ENCODE peak calls at places on chromosome 9, in five cellular contexts. X is GM23248; U is CD8-positive, alpha-beta T cell; N is esophagus muscularis mucosa; R is OCI-LY7. F is an unnamed sample.

GRCh38 chr9:114989600-114990410 is 59.4 kb upstream of the TNFSF8 start:
- DNase-seq in X (no peak), U (peak), N (peak), R (no peak), F (no peak)

GRCh38 chr9:134965851-134966250 is 48.1 kb upstream of the FCN1 start:
- DNase-seq in X (no peak), U (no peak), N (no peak), R (no peak), F (no peak)

GRCh38 chr9:98081477-98082219 is 25.1 kb downstream of the NANS start:
- DNase-seq in X (peak), U (no peak), N (no peak), R (no peak), F (no peak)

GRCh38 chr9:34310205-34310604 is 18.9 kb downstream of the KIF24 start:
- DNase-seq in X (no peak), U (no peak), N (no peak), R (no peak), F (no peak)

GRCh38 chr9:134980516-134980915 is 62.8 kb upstream of the FCN1 start:
- DNase-seq in X (no peak), U (no peak), N (no peak), R (no peak), F (no peak)

GRCh38 chr9:37758747-37759146 is 5.1 kb downstream of the TRMT10B start:
- DNase-seq in X (no peak), U (no peak), N (no peak), R (no peak), F (no peak)

GRCh38 chr9:104984994-104985393 is 57.0 kb upstream of the ABCA1 start:
- DNase-seq in X (no peak), U (no peak), N (no peak), R (no peak), F (no peak)

GRCh38 chr9:129701054-129701453 is 35.6 kb downstream of the PRRX2 start:
- DNase-seq in X (no peak), U (no peak), N (no peak), R (no peak), F (no peak)

GRCh38 chr9:30507166-30507565 is 1877.3 kb upstream of the ACO1 start:
- DNase-seq in X (no peak), U (no peak), N (no peak), R (no peak), F (no peak)

GRCh38 chr9:89436963-89437625 is 60.8 kb downstream of the SEMA4D start:
- DNase-seq in X (no peak), U (peak), N (no peak), R (peak), F (no peak)

GRCh38 chr9:108150736-108151135 is 661.2 kb upstream of the KLF4 start:
- DNase-seq in X (peak), U (no peak), N (no peak), R (no peak), F (no peak)

GRCh38 chr9:127897194-127897692 is 2.2 kb downstream of the ST6GALNAC6 start:
- DNase-seq in X (peak), U (peak), N (peak), R (peak), F (no peak)

GRCh38 chr9:82745919-82746318 is 317.0 kb downstream of the RASEF start:
- DNase-seq in X (no peak), U (no peak), N (no peak), R (no peak), F (no peak)

GRCh38 chr9:1235650-1236401 is 185.7 kb downstream of the DMRT2 start:
- DNase-seq in X (no peak), U (no peak), N (no peak), R (no peak), F (no peak)

GRCh38 chr9:1233568-1233967 is 183.4 kb downstream of the DMRT2 start:
- DNase-seq in X (peak), U (no peak), N (no peak), R (no peak), F (no peak)

DNA sequence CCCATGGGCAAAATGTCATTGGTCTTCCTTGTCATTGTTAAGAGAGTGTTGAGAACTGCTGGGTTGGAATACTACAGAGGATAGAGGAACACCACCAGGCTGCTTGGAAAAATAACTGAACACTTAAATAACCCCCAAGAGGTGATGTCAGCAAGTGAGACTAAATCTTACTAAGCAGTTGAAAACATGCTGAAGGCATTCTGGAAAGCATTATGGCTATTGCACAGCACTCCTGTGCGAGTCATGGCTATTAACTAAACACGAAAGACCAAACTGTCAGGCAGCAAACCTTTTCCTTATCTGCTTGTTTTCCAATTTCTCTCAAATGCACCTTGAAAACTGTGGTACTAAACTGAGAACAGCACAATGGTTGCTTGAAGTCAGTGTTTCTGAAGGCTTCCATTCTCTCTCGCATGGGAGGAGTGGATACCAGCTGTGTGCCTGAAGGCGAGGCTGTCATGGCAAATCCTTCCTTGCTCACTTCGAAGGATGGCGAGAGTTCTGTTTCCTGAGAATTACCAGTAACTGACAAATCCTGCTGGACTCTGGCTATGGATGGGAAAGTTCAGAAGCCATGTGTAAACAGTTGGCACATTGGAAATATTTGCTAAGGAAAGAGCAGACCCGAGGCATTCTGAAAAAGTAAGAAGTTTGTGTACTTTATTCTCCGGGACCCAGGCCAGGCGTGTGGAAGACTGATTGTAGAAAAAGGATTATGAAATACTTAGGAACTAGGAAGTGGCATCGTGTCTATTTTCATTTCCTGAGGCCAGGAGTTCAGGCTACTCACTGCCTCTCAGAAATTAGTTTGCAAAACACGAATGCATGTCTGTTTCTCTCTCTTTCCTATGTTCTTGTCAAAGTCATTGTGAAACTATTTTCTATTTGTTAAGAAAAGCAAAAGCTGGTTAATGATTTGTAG is 182.1 kb downstream of the DMRT2 start:
- DNase-seq in X (peak), U (no peak), N (no peak), R (no peak), F (no peak)
- H3K4me3 ChIP-seq in X (peak), U (no peak), N (peak), R (no peak), F (no peak)

GRCh38 chr9:112212926-112213325 is 37.8 kb upstream of the SUSD1 start:
- DNase-seq in X (no peak), U (no peak), N (no peak), R (no peak), F (no peak)

GRCh38 chr9:112224401-112225289 is 49.5 kb upstream of the SUSD1 start:
- DNase-seq in X (peak), U (no peak), N (no peak), R (no peak), F (no peak)

GRCh38 chr9:112218908-112219307 is 43.8 kb upstream of the SUSD1 start:
- DNase-seq in X (no peak), U (no peak), N (no peak), R (no peak), F (no peak)
- H3K4me3 ChIP-seq in X (no peak), U (no peak), N (no peak), R (no peak), F (no peak)

GRCh38 chr9:94639996-94640376 is 668 bp upstream of the FBP1 start:
- DNase-seq in X (no peak), U (no peak), N (no peak), R (no peak), F (no peak)
- H3K4me3 ChIP-seq in X (peak), U (peak), N (peak), R (no peak), F (peak)

GRCh38 chr9:113187935-113188595 is 33.0 kb downstream of the FKBP15 start:
- DNase-seq in X (peak), U (no peak), N (peak), R (no peak), F (peak)
- H3K4me3 ChIP-seq in X (peak), U (no peak), N (peak), R (no peak), F (no peak)

GRCh38 chr9:14098102-14098501 is 215.8 kb downstream of the NFIB start:
- DNase-seq in X (no peak), U (no peak), N (no peak), R (no peak), F (no peak)

GRCh38 chr9:14099737-14100136 is 214.2 kb downstream of the NFIB start:
- DNase-seq in X (no peak), U (no peak), N (no peak), R (no peak), F (no peak)

GRCh38 chr9:14097215-14097614 is 216.7 kb downstream of the NFIB start:
- DNase-seq in X (peak), U (no peak), N (no peak), R (no peak), F (no peak)

GRCh38 chr9:14096182-14096922 is 217.6 kb downstream of the NFIB start:
- DNase-seq in X (peak), U (no peak), N (no peak), R (no peak), F (no peak)

GRCh38 chr9:14097666-14098065 is 216.3 kb downstream of the NFIB start:
- DNase-seq in X (no peak), U (no peak), N (no peak), R (no peak), F (no peak)
- H3K4me3 ChIP-seq in X (no peak), U (no peak), N (no peak), R (no peak), F (no peak)

F was measured in vagina.